ENCODE peak calls at places on chromosomes 11 and 22, in seven cellular contexts. K is mucosa of gallbladder, M is NCI-H1105 treated with DMSO at 0.1 percent for 48 hours, O is RKO, T is MV-4-11, C is neuronal stem cell, H is T-cell. X is an unnamed sample.

GRCh38 chr11:133844217-133844616 is 1.1 kb downstream of the SPATA19 start:
- DNase-seq in M (no peak), H (no peak), K (no peak), T (no peak), C (no peak), O (no peak), X (no peak)

GRCh38 chr22:45163074-45163416 is 680 bp upstream of the NUP50 start:
- DNase-seq in H (no peak), O (peak; percentile 48), C (no peak), T (peak; percentile 27), K (peak; percentile 11), M (peak; percentile 35), X (no peak)

GRCh38 chr22:50502628-50503474 is 4.7 kb downstream of the LMF2 start:
- DNase-seq in M (no peak), C (no peak), H (no peak), K (no peak), O (no peak), T (no peak), X (no peak)

GRCh38 chr11:79165908-79166307 is 274.9 kb downstream of the TENM4 start:
- DNase-seq in C (no peak), O (no peak), T (no peak), K (no peak), H (no peak), M (no peak), X (no peak)

GRCh38 chr11:123176785-123177184 is 18.3 kb downstream of the CLMP start:
- DNase-seq in H (no peak), K (no peak), T (no peak), C (no peak), M (no peak), O (no peak), X (no peak)

GRCh38 chr22:43616645-43617044 is 195.5 kb downstream of the EFCAB6 start:
- DNase-seq in K (peak; percentile 62), C (no peak), O (no peak), T (no peak), M (no peak), H (no peak), X (no peak)

GRCh38 chr11:123330471-123330870 is 99.6 kb upstream of the GRAMD1B start:
- DNase-seq in T (no peak), K (no peak), M (no peak), C (no peak), H (no peak), O (no peak), X (no peak)

GRCh38 chr11:36333468-36333867 is 37.4 kb downstream of the PRR5L start:
- DNase-seq in H (no peak), O (peak; percentile 62), K (no peak), T (peak; percentile 21), M (no peak), C (no peak), X (no peak)

GRCh38 chr11:120137611-120138521 is at the start of gene TRIM29:
- DNase-seq in O (no peak), H (no peak), M (no peak), C (no peak), T (no peak), K (peak; percentile 63), X (no peak)

GRCh38 chr22:22552630-22553029 is 6.4 kb downstream of the PRAME start:
- DNase-seq in T (peak; percentile 27), K (no peak), C (no peak), M (no peak), O (peak; percentile 6), H (no peak), X (no peak)

GRCh38 chr22:28582806-28583205 is 96.8 kb downstream of the TTC28 start:
- DNase-seq in M (no peak), K (no peak), T (no peak), C (no peak), O (no peak), H (no peak), X (no peak)